ENCODE peak calls at places on chromosome 17, in ten cellular contexts. R, F, V, U, N, S, E, D, K and Z are unnamed samples.

GRCh38 chr17:49850772-49851386 is 3.0 kb upstream of the TAC4 start:
- DNase-seq in R (no peak), F (peak), V (no peak), U (no peak), N (peak), S (peak), E (no peak), D (no peak), K (no peak), Z (peak)

GRCh38 chr17:29722411-29723198 is 99.9 kb upstream of the CORO6 start:
- DNase-seq in R (no peak), F (peak), V (peak), U (peak), N (no peak), S (no peak), E (peak), D (peak), K (no peak), Z (peak)

GRCh38 chr17:17032131-17032692 is 10.0 kb upstream of the MPRIP start:
- DNase-seq in R (no peak), F (no peak), V (no peak), U (peak), N (no peak), S (peak), E (no peak), D (no peak), K (no peak), Z (peak)

GRCh38 chr17:42618442-42619150 is 9.1 kb downstream of the TUBG1 start:
- DNase-seq in R (no peak), F (no peak), V (no peak), U (no peak), N (peak), S (peak), E (peak), D (no peak), K (peak), Z (peak)

GRCh38 chr17:82376042-82376730 is 4.6 kb downstream of the UTS2R start:
- DNase-seq in R (no peak), F (no peak), V (no peak), U (no peak), N (no peak), S (no peak), E (no peak), D (no peak), K (no peak), Z (no peak)

GRCh38 chr17:70190959-70191805 is 21.9 kb downstream of the KCNJ2 start:
- DNase-seq in R (no peak), F (no peak), V (no peak), U (no peak), N (no peak), S (no peak), E (no peak), D (no peak), K (peak), Z (peak)

GRCh38 chr17:74831442-74832146 is 28.1 kb downstream of the GRIN2C start:
- DNase-seq in R (no peak), F (no peak), V (no peak), U (no peak), N (no peak), S (no peak), E (peak), D (no peak), K (no peak), Z (no peak)

GRCh38 chr17:39139137-39139516 is 12.3 kb downstream of the PLXDC1 start:
- DNase-seq in R (no peak), F (no peak), V (no peak), U (peak), N (peak), S (peak), E (no peak), D (no peak), K (no peak), Z (no peak)

GRCh38 chr17:56499799-56500388 is 93.6 kb upstream of the NOG start:
- DNase-seq in R (no peak), F (peak), V (no peak), U (peak), N (peak), S (peak), E (peak), D (no peak), K (no peak), Z (peak)